ENCODE peak calls at places on chromosomes 1 and 21, in seven cellular contexts. X is heart right ventricle, B is cardiac muscle cell, D is psoas muscle, P is right lobe of liver, N is body of pancreas, Y is A549. R is an unnamed sample. For H3K9me3, the result is how much of the 10 kb centered on the place peaks cover.

GRCh38 chr1:244106837-244107491 is 55.9 kb downstream of the ZBTB18 start:
- DNase-seq in X (no peak), B (no peak), D (no peak), P (peak), N (no peak), Y (no peak), R (no peak)

GRCh38 chr1:206911064-206911663 is 10.6 kb downstream of the FCMR start:
- DNase-seq in X (no peak), B (peak), D (no peak), P (no peak), N (peak), Y (peak), R (no peak)

GRCh38 chr1:231315887-231316286 is 21.8 kb downstream of the EXOC8 start:
- DNase-seq in X (peak), B (peak), D (peak), P (no peak), N (peak), Y (peak), R (no peak)

GRCh38 chr1:100130552-100131077 is 2.1 kb downstream of the SASS6 start:
- DNase-seq in X (no peak), B (peak), D (no peak), P (no peak), N (no peak), Y (no peak), R (no peak)

GRCh38 chr1:233673146-233673946 is 59.4 kb downstream of the KCNK1 start:
- DNase-seq in X (no peak), B (no peak), D (no peak), P (no peak), N (peak), Y (peak), R (no peak)

GRCh38 chr1:118484893-118485292 is 299.9 kb upstream of the SPAG17 start:
- DNase-seq in X (no peak), B (no peak), D (no peak), P (no peak), N (no peak), Y (no peak), R (no peak)

GRCh38 chr1:176605151-176605550 is 142.2 kb downstream of the PAPPA2 start:
- DNase-seq in X (no peak), B (no peak), D (no peak), P (no peak), N (no peak), Y (no peak), R (no peak)

GRCh38 chr1:7827134-7827955 is 25.5 kb downstream of the UTS2 start:
- DNase-seq in X (no peak), B (no peak), D (no peak), P (no peak), N (no peak), Y (no peak), R (no peak)

GRCh38 chr1:204563780-204564179 is 47.6 kb downstream of the MDM4 start:
- DNase-seq in X (no peak), B (no peak), D (no peak), P (no peak), N (no peak), Y (no peak), R (no peak)

GRCh38 chr1:32684167-32684811 is 18.3 kb downstream of the SYNC start:
- DNase-seq in X (peak), B (peak), D (no peak), P (no peak), N (no peak), Y (no peak), R (no peak)

GRCh38 chr1:230868736-230869385 is 540 bp upstream of the C1orf198 start:
- DNase-seq in X (peak), B (peak), D (peak), P (peak), N (peak), Y (peak), R (no peak)

GRCh38 chr1:156014829-156015228 is 5.9 kb downstream of the SSR2 start:
- DNase-seq in X (no peak), B (no peak), D (no peak), P (no peak), N (no peak), Y (no peak), R (no peak)

GRCh38 chr1:78591971-78592370 is 28.3 kb upstream of the IFI44L start:
- DNase-seq in X (no peak), B (no peak), D (no peak), P (no peak), N (no peak), Y (no peak), R (no peak)

GRCh38 chr1:65027699-65028358 is 61.5 kb upstream of the JAK1 start:
- DNase-seq in X (peak), B (peak), D (peak), P (peak), N (peak), Y (no peak), R (no peak)

GRCh38 chr21:38938343-38938742 is 132.6 kb downstream of the ETS2 start:
- DNase-seq in X (no peak), B (peak), D (no peak), P (no peak), N (no peak), Y (no peak), R (no peak)

GRCh38 chr21:36422279-36423098 is 37.3 kb downstream of the CHAF1B start:
- DNase-seq in X (peak), B (peak), D (peak), P (peak), N (peak), Y (peak), R (no peak)

GRCh38 chr1:109786531-109787021 is 22.9 kb upstream of the EPS8L3 start:
- DNase-seq in X (no peak), B (peak), D (peak), P (peak), N (no peak), Y (peak), R (no peak)

GRCh38 chr1:46301406-46302090 is 1.9 kb downstream of the LRRC41 start:
- DNase-seq in X (peak), B (peak), D (peak), P (no peak), N (no peak), Y (peak), R (no peak)

GRCh38 chr1:15214507-15214906 is 32.5 kb upstream of the FHAD1 start:
- DNase-seq in X (peak), B (peak), D (peak), P (peak), N (no peak), Y (no peak), R (no peak)

GRCh38 chr1:24120965-24121364 is 9.0 kb upstream of the MYOM3 start:
- DNase-seq in X (no peak), B (no peak), D (peak), P (no peak), N (no peak), Y (no peak), R (no peak)

GRCh38 chr1:59199147-59199546 is 97.7 kb upstream of the FGGY start:
- DNase-seq in X (no peak), B (no peak), D (no peak), P (no peak), N (no peak), Y (no peak), R (no peak)

GRCh38 chr1:178935610-178936009 is 64.7 kb upstream of the ANGPTL1 start:
- DNase-seq in X (no peak), B (peak), D (no peak), P (peak), N (no peak), Y (no peak), R (no peak)

DNA sequence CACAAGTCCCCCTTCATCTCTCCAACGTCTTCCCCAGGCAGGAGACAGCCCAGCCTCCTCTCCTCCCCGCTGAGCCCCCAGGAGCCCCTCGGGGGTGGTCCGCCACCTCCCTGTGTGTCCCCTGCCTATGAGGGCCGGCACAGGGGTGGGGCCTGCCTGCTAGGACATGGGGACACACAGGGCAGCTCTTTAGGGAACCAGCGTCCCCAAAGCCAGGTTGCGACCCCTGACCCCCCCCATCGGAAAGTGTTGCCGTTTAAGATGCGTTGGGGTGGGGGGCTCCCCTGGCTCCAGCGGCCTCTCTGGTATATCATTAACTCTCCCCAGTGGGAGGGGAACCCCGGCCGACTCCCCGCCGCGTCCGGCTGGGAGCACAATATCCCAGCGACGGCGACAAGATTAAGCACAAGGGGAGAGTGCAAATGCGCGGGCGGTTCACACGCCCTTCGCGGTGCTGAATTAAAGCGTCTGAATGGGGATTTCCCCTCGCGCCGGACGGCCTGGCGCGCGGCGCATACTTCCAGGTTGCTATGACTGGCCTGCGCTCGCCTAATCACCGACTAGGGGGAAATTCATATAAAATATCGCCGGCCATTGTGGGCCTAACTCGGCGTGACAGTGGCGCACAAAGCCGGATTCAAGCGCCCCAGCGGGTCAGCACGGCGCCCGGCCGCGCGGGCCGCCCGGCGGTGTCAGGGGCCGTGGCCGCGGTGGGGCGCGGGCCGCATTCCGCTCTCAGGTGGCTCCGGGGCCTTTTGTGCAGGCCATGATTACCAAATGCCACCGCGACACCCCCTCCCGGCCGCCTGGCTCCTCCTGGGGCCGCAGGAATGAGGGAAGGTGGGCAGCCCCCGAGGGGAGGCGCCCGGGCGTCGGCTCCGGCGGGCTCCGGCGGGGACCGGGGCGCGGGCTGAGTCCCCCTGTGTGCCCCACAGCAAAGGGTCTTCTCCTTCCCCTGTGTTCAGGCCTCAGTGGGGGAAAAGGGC is 30.9 kb downstream of the WNT3A start:
- DNase-seq in X (no peak), B (peak), D (peak), P (peak), N (peak), Y (no peak), R (no peak)
- TF ChIP-seq CTCF in X (no peak), B (no peak), D (no peak), P (no peak), N (no peak), Y (no peak), R (no peak)

GRCh38 chr1:1974834-1975233 is 28.8 kb downstream of the CFAP74 start:
- DNase-seq in X (no peak), B (no peak), D (no peak), P (no peak), N (no peak), Y (no peak), R (no peak)
- H3K9me3 ChIP-seq in X (under half), B (under half), D (under half), P (under half), N (under half), Y (under half), R (under half)

DNA sequence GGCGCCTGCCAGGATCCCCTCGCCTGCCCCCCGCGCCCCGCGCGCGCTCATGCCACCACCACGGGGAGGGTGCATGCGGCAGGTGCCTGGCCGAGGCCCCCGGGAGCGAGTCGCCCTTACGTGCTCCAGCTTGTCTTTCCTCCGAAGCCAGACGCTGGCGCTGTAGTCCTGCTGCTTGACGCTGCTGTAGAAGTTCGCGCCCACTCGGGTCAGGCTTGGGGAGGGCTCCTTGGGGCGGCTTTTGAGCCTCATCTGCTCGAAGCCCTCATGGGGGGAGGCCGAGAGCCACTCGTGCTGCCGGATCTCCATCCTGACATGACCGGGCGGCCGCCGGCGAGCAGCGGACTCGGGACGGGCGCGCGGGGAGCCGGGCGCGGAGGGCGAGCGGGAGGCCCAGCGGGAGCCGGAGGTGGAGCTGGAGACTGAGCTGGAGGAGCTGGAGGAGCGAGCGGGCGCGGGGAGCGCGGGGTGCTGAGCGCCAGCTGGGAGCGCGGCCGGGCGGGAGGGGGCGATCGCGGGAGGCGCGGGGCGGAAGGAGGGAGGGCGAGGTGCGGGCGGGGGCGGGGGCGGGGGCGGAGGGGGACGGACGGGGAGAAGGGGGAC is 428 bp downstream of the PLD5 start:
- DNase-seq in X (no peak), B (peak), D (no peak), P (no peak), N (peak), Y (peak), R (no peak)
- H3K4me3 ChIP-seq in X (peak), B (peak), D (peak), P (no peak), N (peak), Y (peak), R (peak)

GRCh38 chr1:41503507-41504125 is 19.1 kb upstream of the EDN2 start:
- DNase-seq in X (no peak), B (no peak), D (no peak), P (no peak), N (no peak), Y (no peak), R (no peak)
- TF ChIP-seq CTCF in X (no peak), B (peak), D (no peak), P (no peak), N (no peak), Y (no peak), R (no peak)

GRCh38 chr1:165355221-165355976 is 1.1 kb downstream of the LMX1A start:
- DNase-seq in X (no peak), B (no peak), D (no peak), P (no peak), N (no peak), Y (no peak), R (no peak)

GRCh38 chr1:165352442-165353293 is 3.8 kb downstream of the LMX1A start:
- DNase-seq in X (no peak), B (no peak), D (no peak), P (no peak), N (no peak), Y (no peak), R (no peak)

GRCh38 chr1:165352109-165352441 is 4.4 kb downstream of the LMX1A start:
- DNase-seq in X (no peak), B (no peak), D (no peak), P (no peak), N (no peak), Y (no peak), R (no peak)

GRCh38 chr1:165354739-165355138 is 1.8 kb downstream of the LMX1A start:
- DNase-seq in X (no peak), B (no peak), D (no peak), P (no peak), N (no peak), Y (no peak), R (no peak)

GRCh38 chr1:165353731-165354671 is 2.5 kb downstream of the LMX1A start:
- DNase-seq in X (no peak), B (no peak), D (no peak), P (no peak), N (no peak), Y (no peak), R (no peak)
- H3K9me3 ChIP-seq in X (under half), B (under half), D (under half), P (under half), N (under half), Y (under half), R (under half)

DNA sequence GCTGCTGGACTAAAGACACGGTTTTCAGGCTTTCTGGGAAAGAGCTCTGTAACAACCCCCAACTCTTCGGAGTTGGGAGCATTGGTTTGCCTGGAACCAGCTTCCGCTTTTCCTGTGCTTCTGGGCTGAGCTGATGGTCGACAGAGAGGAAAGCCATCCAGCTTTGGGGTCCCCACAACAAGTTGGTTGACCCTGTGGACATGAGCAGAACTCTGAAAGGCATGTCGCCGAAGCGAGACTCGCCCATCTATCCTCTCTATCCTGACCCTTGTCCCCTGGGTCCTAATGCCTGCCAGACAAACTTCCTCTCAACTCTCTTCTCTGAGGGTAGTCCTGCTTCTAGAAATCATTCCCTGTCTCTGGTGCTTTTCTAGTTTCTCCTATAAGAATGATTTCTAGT is 31.9 kb upstream of the FCGR2A start:
- DNase-seq in X (no peak), B (peak), D (no peak), P (no peak), N (no peak), Y (peak), R (no peak)
- H3K4me3 ChIP-seq in X (no peak), B (peak), D (no peak), P (no peak), N (no peak), Y (peak), R (peak)

GRCh38 chr1:54342764-54343687 is 63.2 kb downstream of the SSBP3 start:
- DNase-seq in X (no peak), B (no peak), D (no peak), P (no peak), N (no peak), Y (no peak), R (no peak)
- TF ChIP-seq CTCF in X (no peak), B (no peak), D (peak), P (no peak), N (no peak), Y (no peak), R (no peak)

GRCh38 chr1:93753766-93754763 is 72.4 kb upstream of the BCAR3 start:
- DNase-seq in X (no peak), B (peak), D (no peak), P (peak), N (no peak), Y (peak), R (no peak)

GRCh38 chr1:93756656-93757055 is 75.0 kb upstream of the BCAR3 start:
- DNase-seq in X (no peak), B (no peak), D (no peak), P (no peak), N (no peak), Y (no peak), R (no peak)

GRCh38 chr1:93763981-93764750 is 82.5 kb upstream of the BCAR3 start:
- DNase-seq in X (no peak), B (no peak), D (no peak), P (no peak), N (no peak), Y (no peak), R (no peak)

DNA sequence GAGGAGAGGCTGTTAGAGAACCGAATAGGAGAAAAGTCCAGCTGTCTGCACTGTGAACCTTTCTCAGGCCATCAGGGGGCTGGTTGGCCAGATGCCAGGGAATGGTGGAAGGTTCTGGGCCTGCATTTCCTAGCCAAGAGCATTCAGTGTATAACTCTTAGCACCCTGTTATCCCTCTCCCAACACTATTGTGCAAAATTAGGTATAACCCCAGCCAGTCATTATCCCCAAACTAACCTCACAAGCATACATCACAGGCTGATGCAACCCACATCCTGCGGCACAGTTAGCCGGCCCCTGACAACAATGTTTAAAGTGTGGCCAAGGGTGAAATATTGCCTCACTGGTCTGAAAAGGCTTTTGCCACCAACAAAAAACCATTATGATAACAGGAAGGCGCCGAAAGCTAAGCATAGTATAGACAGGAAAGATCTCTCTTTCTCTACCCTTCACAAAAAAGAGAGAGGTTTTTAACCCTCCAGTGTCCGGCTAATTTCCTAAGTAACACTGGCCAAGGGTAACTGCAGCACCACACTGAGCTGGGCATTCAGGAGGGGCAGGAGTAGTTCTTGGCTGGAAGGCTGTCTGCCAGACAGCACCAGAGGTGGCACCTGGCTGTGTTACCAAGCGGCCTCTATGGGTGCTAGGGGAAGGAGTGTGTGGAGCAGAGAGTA is 77.3 kb upstream of the BCAR3 start:
- DNase-seq in X (no peak), B (peak), D (no peak), P (peak), N (no peak), Y (peak), R (no peak)
- H3K9me3 ChIP-seq in X (under half), B (under half), D (under half), P (under half), N (under half), Y (under half), R (under half)

DNA sequence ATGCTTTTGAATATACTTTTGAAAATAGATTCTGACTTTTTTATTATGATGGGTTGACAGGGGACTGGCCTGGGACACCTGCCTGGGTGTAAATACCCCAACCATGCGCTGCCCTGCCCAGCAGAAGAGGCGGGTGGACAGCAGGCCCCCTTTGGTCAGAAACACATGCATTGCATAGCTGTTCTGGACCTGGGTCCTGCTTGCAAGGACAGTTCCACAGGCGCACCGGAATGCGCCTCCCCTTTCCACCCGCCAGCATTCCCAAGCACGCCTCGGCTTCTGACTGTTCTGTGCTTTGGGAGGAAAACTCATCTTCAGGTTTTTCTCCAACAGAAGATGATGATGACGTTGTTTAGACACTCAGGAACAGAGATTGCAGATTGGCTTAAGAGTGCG is 435 bp upstream of the ZNF678 start:
- DNase-seq in X (no peak), B (no peak), D (peak), P (no peak), N (no peak), Y (no peak), R (no peak)
- H3K4me3 ChIP-seq in X (peak), B (no peak), D (peak), P (no peak), N (no peak), Y (peak), R (peak)

R was measured in thoracic aorta.